ENCODE peak calls at places on chromosomes 13 and 19, in eight cellular contexts. T, L, Y, V, U, B, D and F are unnamed samples.

GRCh38 chr13:111249637-111250360 is 70.6 kb upstream of the TEX29 start:
- DNase-seq in T (no peak), L (no peak), Y (no peak), V (no peak), U (no peak), B (no peak), D (no peak), F (no peak)

GRCh38 chr13:112134150-112135075 is 67.5 kb downstream of the SOX1 start:
- DNase-seq in T (no peak), L (no peak), Y (no peak), V (no peak), U (no peak), B (no peak), D (no peak), F (no peak)

GRCh38 chr19:1975081-1975480 is 34.1 kb downstream of the CSNK1G2 start:
- DNase-seq in T (peak; percentile 17), L (no peak), Y (no peak), V (no peak), U (no peak), B (no peak), D (no peak), F (no peak)

GRCh38 chr13:27967736-27968315 is 1.3 kb downstream of the CDX2 start:
- DNase-seq in T (no peak), L (no peak), Y (no peak), V (peak; percentile 41), U (no peak), B (no peak), D (no peak), F (no peak)

GRCh38 chr19:4456566-4456842 is 1.1 kb downstream of the UBXN6 start:
- DNase-seq in T (peak; percentile 89), L (no peak), Y (no peak), V (no peak), U (no peak), B (no peak), D (peak; percentile 57), F (no peak)

GRCh38 chr13:110312669-110313031 is 5.6 kb downstream of the COL4A2 start:
- DNase-seq in T (peak; percentile 93), L (no peak), Y (peak; percentile 17), V (no peak), U (peak; percentile 80), B (no peak), D (no peak), F (no peak)

GRCh38 chr19:15841875-15842569 is 26.6 kb upstream of the OR10H1 start:
- DNase-seq in T (no peak), L (peak; percentile 18), Y (no peak), V (no peak), U (no peak), B (no peak), D (no peak), F (no peak)

GRCh38 chr19:18866800-18867123 is 29.2 kb downstream of the CERS1 start:
- DNase-seq in T (no peak), L (no peak), Y (no peak), V (no peak), U (no peak), B (no peak), D (no peak), F (no peak)

GRCh38 chr13:112711528-112712265 is 21.9 kb downstream of the ATP11A start:
- DNase-seq in T (peak; percentile 98), L (no peak), Y (peak; percentile 74), V (peak; percentile 47), U (peak; percentile 84), B (no peak), D (peak; percentile 68), F (peak; percentile 95)

GRCh38 chr19:6744381-6745288 is 5.2 kb downstream of the TRIP10 start:
- DNase-seq in T (peak; percentile 92), L (no peak), Y (peak; percentile 80), V (peak; percentile 50), U (no peak), B (no peak), D (peak; percentile 89), F (peak; percentile 96)

GRCh38 chr19:41599175-41599966 is 23.4 kb downstream of the CEACAM21 start:
- DNase-seq in T (no peak), L (no peak), Y (no peak), V (no peak), U (no peak), B (no peak), D (no peak), F (no peak)

GRCh38 chr13:112562786-112563383 is 25.1 kb downstream of the TUBGCP3 start:
- DNase-seq in T (no peak), L (no peak), Y (no peak), V (no peak), U (no peak), B (no peak), D (no peak), F (no peak)

GRCh38 chr13:35501721-35502235 is 25.3 kb upstream of the MAB21L1 start:
- DNase-seq in T (no peak), L (no peak), Y (no peak), V (no peak), U (no peak), B (no peak), D (no peak), F (no peak)

GRCh38 chr19:12837225-12837624 is 1.1 kb upstream of the MAST1 start:
- DNase-seq in T (no peak), L (peak; percentile 47), Y (no peak), V (no peak), U (no peak), B (no peak), D (no peak), F (no peak)

GRCh38 chr19:55272142-55272541 is 7.8 kb downstream of the HSPBP1 start:
- DNase-seq in T (peak; percentile 11), L (no peak), Y (no peak), V (no peak), U (no peak), B (no peak), D (no peak), F (no peak)

GRCh38 chr13:114128624-114129522 is 3.5 kb downstream of the RASA3 start:
- DNase-seq in T (peak; percentile 98), L (peak; percentile 94), Y (no peak), V (no peak), U (no peak), B (peak; percentile 86), D (no peak), F (peak; percentile 94)

GRCh38 chr19:32599736-32600157 is 18.8 kb downstream of the PDCD5 start:
- DNase-seq in T (peak; percentile 75), L (peak; percentile 27), Y (no peak), V (peak; percentile 58), U (peak; percentile 24), B (peak; percentile 37), D (no peak), F (no peak)

GRCh38 chr13:20544186-20544914 is 18.7 kb upstream of the CRYL1 start:
- DNase-seq in T (no peak), L (no peak), Y (no peak), V (no peak), U (no peak), B (no peak), D (no peak), F (no peak)

GRCh38 chr19:44960906-44961734 is 5.9 kb downstream of the CLPTM1 start:
- DNase-seq in T (no peak), L (no peak), Y (no peak), V (no peak), U (no peak), B (no peak), D (no peak), F (no peak)

GRCh38 chr13:99281811-99282263 is 23.7 kb upstream of the GPR18 start:
- DNase-seq in T (peak; percentile 71), L (peak; percentile 61), Y (no peak), V (no peak), U (no peak), B (peak; percentile 49), D (no peak), F (peak; percentile 80)

GRCh38 chr13:102798653-102799543 is at the start of the genes BIVM and POGLUT2:
- DNase-seq in T (peak; percentile 97), L (peak; percentile 90), Y (peak; percentile 90), V (peak; percentile 77), U (peak; percentile 71), B (peak; percentile 76), D (peak; percentile 85), F (peak; percentile 98)

GRCh38 chr19:54232552-54232934 is 9.7 kb upstream of the LILRB3 start:
- DNase-seq in T (no peak), L (no peak), Y (no peak), V (no peak), U (no peak), B (no peak), D (no peak), F (peak; percentile 36)

GRCh38 chr13:98141938-98142426 is 912 bp upstream of the FARP1 start:
- DNase-seq in T (no peak), L (peak; percentile 9), Y (no peak), V (no peak), U (no peak), B (no peak), D (no peak), F (peak; percentile 87)